ENCODE peak calls at places on chromosomes 2 and 18, in six cellular contexts. One of them, this sample, is unnamed.

GRCh38 chr18:59616501-59616900 is 80.7 kb downstream of the CCBE1 start:
- DNase-seq in glutamatergic neuron: no peak
- DNase-seq in nephron progenitor cell: no peak
- DNase-seq in M059J: no peak
- DNase-seq in astrocyte of the spinal cord: peak; percentile 71
- DNase-seq in Kasumi-1: no peak
- DNase-seq in this sample: no peak

GRCh38 chr18:48002933-48003365 is 72.5 kb upstream of the SMAD2 start:
- DNase-seq in glutamatergic neuron: no peak
- DNase-seq in nephron progenitor cell: no peak
- DNase-seq in M059J: peak; percentile 99
- DNase-seq in astrocyte of the spinal cord: peak; percentile 82
- DNase-seq in Kasumi-1: no peak
- DNase-seq in this sample: no peak

GRCh38 chr2:30771200-30771599 is 36.0 kb downstream of the CAPN13 start:
- DNase-seq in glutamatergic neuron: no peak
- DNase-seq in nephron progenitor cell: no peak
- DNase-seq in M059J: no peak
- DNase-seq in astrocyte of the spinal cord: no peak
- DNase-seq in Kasumi-1: no peak
- DNase-seq in this sample: no peak

GRCh38 chr18:79866889-79867574 is 69.3 kb downstream of the KCNG2 start:
- DNase-seq in glutamatergic neuron: no peak
- DNase-seq in nephron progenitor cell: no peak
- DNase-seq in M059J: peak; percentile 51
- DNase-seq in astrocyte of the spinal cord: no peak
- DNase-seq in Kasumi-1: no peak
- DNase-seq in this sample: no peak

GRCh38 chr2:166343467-166343866 is 32.3 kb downstream of the SCN9A start:
- DNase-seq in glutamatergic neuron: peak; percentile 50
- DNase-seq in nephron progenitor cell: peak; percentile 12
- DNase-seq in M059J: no peak
- DNase-seq in astrocyte of the spinal cord: no peak
- DNase-seq in Kasumi-1: no peak
- DNase-seq in this sample: no peak

GRCh38 chr2:189056200-189057106 is 82.3 kb downstream of the COL3A1 start:
- DNase-seq in glutamatergic neuron: no peak
- DNase-seq in nephron progenitor cell: no peak
- DNase-seq in M059J: peak; percentile 7
- DNase-seq in astrocyte of the spinal cord: no peak
- DNase-seq in Kasumi-1: no peak
- DNase-seq in this sample: no peak

GRCh38 chr2:15265889-15266288 is 295.2 kb downstream of the NBAS start:
- DNase-seq in glutamatergic neuron: no peak
- DNase-seq in nephron progenitor cell: no peak
- DNase-seq in M059J: no peak
- DNase-seq in astrocyte of the spinal cord: no peak
- DNase-seq in Kasumi-1: no peak
- DNase-seq in this sample: no peak

GRCh38 chr2:73112026-73112912 is 479 bp downstream of the RAB11FIP5 start:
- DNase-seq in glutamatergic neuron: peak; percentile 63
- DNase-seq in nephron progenitor cell: peak; percentile 64
- DNase-seq in M059J: peak; percentile 44
- DNase-seq in astrocyte of the spinal cord: peak; percentile 36
- DNase-seq in Kasumi-1: no peak
- DNase-seq in this sample: peak; percentile 7

GRCh38 chr18:72820571-72820970 is 47.2 kb downstream of the NETO1 start:
- DNase-seq in glutamatergic neuron: no peak
- DNase-seq in nephron progenitor cell: no peak
- DNase-seq in M059J: no peak
- DNase-seq in astrocyte of the spinal cord: no peak
- DNase-seq in Kasumi-1: no peak
- DNase-seq in this sample: no peak

GRCh38 chr18:33805592-33805991 is 227.6 kb downstream of the ASXL3 start:
- DNase-seq in glutamatergic neuron: no peak
- DNase-seq in nephron progenitor cell: no peak
- DNase-seq in M059J: no peak
- DNase-seq in astrocyte of the spinal cord: no peak
- DNase-seq in Kasumi-1: no peak
- DNase-seq in this sample: no peak

GRCh38 chr2:237581751-237582746 is 8.5 kb downstream of the RAB17 start:
- DNase-seq in glutamatergic neuron: peak; percentile 55
- DNase-seq in nephron progenitor cell: peak; percentile 48
- DNase-seq in M059J: peak; percentile 71
- DNase-seq in astrocyte of the spinal cord: peak; percentile 67
- DNase-seq in Kasumi-1: peak; percentile 38
- DNase-seq in this sample: no peak

GRCh38 chr18:31203086-31203793 is 40.6 kb upstream of the DSC1 start:
- DNase-seq in glutamatergic neuron: no peak
- DNase-seq in nephron progenitor cell: peak; percentile 8
- DNase-seq in M059J: no peak
- DNase-seq in astrocyte of the spinal cord: no peak
- DNase-seq in Kasumi-1: peak; percentile 83
- DNase-seq in this sample: no peak

GRCh38 chr2:218902427-218902826 is 21.8 kb downstream of the WNT10A start:
- DNase-seq in glutamatergic neuron: no peak
- DNase-seq in nephron progenitor cell: no peak
- DNase-seq in M059J: no peak
- DNase-seq in astrocyte of the spinal cord: no peak
- DNase-seq in Kasumi-1: no peak
- DNase-seq in this sample: no peak

GRCh38 chr2:20925265-20925889 is 102.5 kb upstream of the LDAH start:
- DNase-seq in glutamatergic neuron: no peak
- DNase-seq in nephron progenitor cell: peak; percentile 84
- DNase-seq in M059J: no peak
- DNase-seq in astrocyte of the spinal cord: no peak
- DNase-seq in Kasumi-1: no peak
- DNase-seq in this sample: no peak

GRCh38 chr2:18871430-18871829 is 282.1 kb upstream of the NT5C1B start:
- DNase-seq in glutamatergic neuron: no peak
- DNase-seq in nephron progenitor cell: no peak
- DNase-seq in M059J: no peak
- DNase-seq in astrocyte of the spinal cord: no peak
- DNase-seq in Kasumi-1: no peak
- DNase-seq in this sample: no peak

GRCh38 chr2:54859997-54860701 is 136.7 kb downstream of the EML6 start:
- DNase-seq in glutamatergic neuron: no peak
- DNase-seq in nephron progenitor cell: no peak
- DNase-seq in M059J: peak; percentile 97
- DNase-seq in astrocyte of the spinal cord: peak; percentile 93
- DNase-seq in Kasumi-1: no peak
- DNase-seq in this sample: no peak

GRCh38 chr2:120540719-120541552 is 194.7 kb upstream of the GLI2 start:
- DNase-seq in glutamatergic neuron: no peak
- DNase-seq in nephron progenitor cell: no peak
- DNase-seq in M059J: peak; percentile 49
- DNase-seq in astrocyte of the spinal cord: no peak
- DNase-seq in Kasumi-1: no peak
- DNase-seq in this sample: no peak

GRCh38 chr18:55331301-55331700 is 256.7 kb downstream of the TCF4 start:
- DNase-seq in glutamatergic neuron: no peak
- DNase-seq in nephron progenitor cell: no peak
- DNase-seq in M059J: no peak
- DNase-seq in astrocyte of the spinal cord: no peak
- DNase-seq in Kasumi-1: no peak
- DNase-seq in this sample: no peak

GRCh38 chr18:3748081-3748480 is 298.1 kb downstream of the TGIF1 start:
- DNase-seq in glutamatergic neuron: no peak
- DNase-seq in nephron progenitor cell: no peak
- DNase-seq in M059J: no peak
- DNase-seq in astrocyte of the spinal cord: peak; percentile 24
- DNase-seq in Kasumi-1: no peak
- DNase-seq in this sample: no peak

GRCh38 chr2:166257859-166258258 is 117.9 kb downstream of the SCN9A start:
- DNase-seq in glutamatergic neuron: no peak
- DNase-seq in nephron progenitor cell: no peak
- DNase-seq in M059J: no peak
- DNase-seq in astrocyte of the spinal cord: no peak
- DNase-seq in Kasumi-1: no peak
- DNase-seq in this sample: no peak

GRCh38 chr2:64807417-64807816 is 153.7 kb upstream of the SERTAD2 start:
- DNase-seq in glutamatergic neuron: no peak
- DNase-seq in nephron progenitor cell: no peak
- DNase-seq in M059J: peak; percentile 99
- DNase-seq in astrocyte of the spinal cord: peak; percentile 97
- DNase-seq in Kasumi-1: peak; percentile 15
- DNase-seq in this sample: no peak

GRCh38 chr2:234292955-234293228 is 204.0 kb downstream of the ARL4C start:
- DNase-seq in glutamatergic neuron: no peak
- DNase-seq in nephron progenitor cell: no peak
- DNase-seq in M059J: no peak
- DNase-seq in astrocyte of the spinal cord: no peak
- DNase-seq in Kasumi-1: peak; percentile 6
- DNase-seq in this sample: no peak

GRCh38 chr18:50560681-50561629 is 1.1 kb downstream of the MAPK4 start:
- DNase-seq in glutamatergic neuron: peak; percentile 52
- DNase-seq in nephron progenitor cell: peak; percentile 36
- DNase-seq in M059J: peak; percentile 2
- DNase-seq in astrocyte of the spinal cord: no peak
- DNase-seq in Kasumi-1: no peak
- DNase-seq in this sample: no peak

GRCh38 chr2:127857494-127857818 is 499 bp downstream of the POLR2D start:
- DNase-seq in glutamatergic neuron: no peak
- DNase-seq in nephron progenitor cell: peak; percentile 7
- DNase-seq in M059J: peak; percentile 28
- DNase-seq in astrocyte of the spinal cord: no peak
- DNase-seq in Kasumi-1: no peak
- DNase-seq in this sample: no peak

GRCh38 chr2:172196768-172197322 is 94.1 kb upstream of the DLX2 start:
- DNase-seq in glutamatergic neuron: no peak
- DNase-seq in nephron progenitor cell: no peak
- DNase-seq in M059J: peak; percentile 88
- DNase-seq in astrocyte of the spinal cord: peak; percentile 79
- DNase-seq in Kasumi-1: no peak
- DNase-seq in this sample: no peak

GRCh38 chr18:12885500-12885899 is 1.5 kb upstream of the PTPN2 start:
- DNase-seq in glutamatergic neuron: no peak
- DNase-seq in nephron progenitor cell: no peak
- DNase-seq in M059J: no peak
- DNase-seq in astrocyte of the spinal cord: no peak
- DNase-seq in Kasumi-1: no peak
- DNase-seq in this sample: no peak

GRCh38 chr2:237600205-237600846 is 9.8 kb upstream of the RAB17 start:
- DNase-seq in glutamatergic neuron: peak; percentile 39
- DNase-seq in nephron progenitor cell: no peak
- DNase-seq in M059J: peak; percentile 29
- DNase-seq in astrocyte of the spinal cord: no peak
- DNase-seq in Kasumi-1: no peak
- DNase-seq in this sample: no peak

GRCh38 chr2:127872354-127872753 is 13.4 kb downstream of the AMMECR1L start:
- DNase-seq in glutamatergic neuron: no peak
- DNase-seq in nephron progenitor cell: no peak
- DNase-seq in M059J: no peak
- DNase-seq in astrocyte of the spinal cord: no peak
- DNase-seq in Kasumi-1: no peak
- DNase-seq in this sample: no peak

This sample was measured in activated effector memory CD4-positive, alpha-beta T cell treated with Interleukin-2 at 50 U/mL for 16 hours.